ENCODE peak calls at places on chromosomes 5 and 9, in five cellular contexts. D is activated CD8-positive, alpha-beta memory T cell treated with anti-CD3 and anti-CD28 coated beads, Interleukin-2, amount 10 ng/mL, durations not matched to agents 7 days and 5 days; F is mesendoderm; B is left ventricle myocardium inferior; A is OCI-M1. I is an unnamed sample.

GRCh38 chr9:8859416-8859815 is 1059.8 kb upstream of the DMAC1 start:
- DNase-seq in D (no peak), F (peak; percentile 26), B (no peak), A (no peak), I (no peak)

GRCh38 chr5:93604119-93604963 is 21.3 kb downstream of the NR2F1 start:
- DNase-seq in D (no peak), F (no peak), B (no peak), A (no peak), I (peak; percentile 74)

GRCh38 chr5:153562189-153562588 is 71.7 kb downstream of the GRIA1 start:
- DNase-seq in D (no peak), F (peak; percentile 87), B (no peak), A (no peak), I (no peak)

GRCh38 chr5:83396662-83397061 is 74.9 kb upstream of the VCAN start:
- DNase-seq in D (no peak), F (no peak), B (no peak), A (peak; percentile 96), I (no peak)

GRCh38 chr9:23088932-23089364 is 642.3 kb downstream of the DMRTA1 start:
- DNase-seq in D (no peak), F (peak; percentile 92), B (no peak), A (peak; percentile 1), I (peak; percentile 70)

GRCh38 chr5:88553926-88554325 is 285.3 kb upstream of the TMEM161B start:
- DNase-seq in D (no peak), F (no peak), B (no peak), A (no peak), I (no peak)

GRCh38 chr9:20526500-20527319 is 95.6 kb downstream of the MLLT3 start:
- DNase-seq in D (no peak), F (peak; percentile 68), B (no peak), A (no peak), I (no peak)

GRCh38 chr5:138448070-138448469 is 9.2 kb downstream of the REEP2 start:
- DNase-seq in D (no peak), F (no peak), B (no peak), A (no peak), I (no peak)

GRCh38 chr9:20623021-20623747 is 885 bp upstream of the MLLT3 start:
- DNase-seq in D (peak; percentile 81), F (peak; percentile 14), B (peak; percentile 26), A (peak; percentile 57), I (peak; percentile 87)

GRCh38 chr9:70761139-70761538 is 346.7 kb upstream of the KLF9 start:
- DNase-seq in D (no peak), F (no peak), B (no peak), A (no peak), I (no peak)

GRCh38 chr5:38827525-38827924 is 18.3 kb upstream of the OSMR start:
- DNase-seq in D (no peak), F (no peak), B (no peak), A (no peak), I (no peak)

GRCh38 chr9:123522921-123523320 is 166.9 kb downstream of the CRB2 start:
- DNase-seq in D (no peak), F (no peak), B (no peak), A (no peak), I (no peak)